ENCODE peak calls at places on chromosomes 4 and X, in seven cellular contexts. U, A, R, C, O, V and P are unnamed samples. For H3K4me1, the result is how much of the 10 kb centered on the place peaks cover.

GRCh38 chr4:1499465-1499864 is 93.2 kb upstream of the NKX1-1 start:
- DNase-seq in U (no peak), A (no peak), R (no peak), C (no peak), O (no peak), V (no peak), P (no peak)

GRCh38 chrX:149490100-149490499 is 15.0 kb downstream of the IDS start:
- DNase-seq in U (no peak), A (no peak), R (no peak), C (peak), O (peak), V (peak), P (no peak)

GRCh38 chr4:1971456-1972200 is 37.1 kb downstream of the NELFA start:
- DNase-seq in U (no peak), A (no peak), R (no peak), C (no peak), O (no peak), V (no peak), P (no peak)

GRCh38 chr4:38856524-38857337 is at the start of gene TLR6:
- DNase-seq in U (peak), A (peak), R (no peak), C (peak), O (peak), V (peak), P (peak)

GRCh38 chr4:177125656-177126055 is 184.0 kb upstream of the NEIL3 start:
- DNase-seq in U (no peak), A (no peak), R (no peak), C (no peak), O (peak), V (no peak), P (no peak)

GRCh38 chr4:1740021-1740545 is 18.8 kb downstream of the TACC3 start:
- DNase-seq in U (no peak), A (no peak), R (no peak), C (no peak), O (no peak), V (no peak), P (no peak)

GRCh38 chr4:152485726-152486276 is 50.1 kb downstream of the FBXW7 start:
- DNase-seq in U (no peak), A (no peak), R (no peak), C (peak), O (peak), V (no peak), P (no peak)

GRCh38 chr4:25180524-25181131 is 20.4 kb upstream of the SEPSECS start:
- DNase-seq in U (peak), A (peak), R (no peak), C (peak), O (peak), V (no peak), P (peak)

GRCh38 chrX:3520987-3521875 is 174.8 kb upstream of the MXRA5 start:
- DNase-seq in U (no peak), A (no peak), R (no peak), C (peak), O (peak), V (no peak), P (no peak)

GRCh38 chrX:781216-782211 is 150.9 kb downstream of the SHOX start:
- DNase-seq in U (no peak), A (no peak), R (no peak), C (no peak), O (no peak), V (no peak), P (no peak)

GRCh38 chr4:10732235-10732975 is 47.8 kb upstream of the CLNK start:
- DNase-seq in U (no peak), A (no peak), R (no peak), C (no peak), O (no peak), V (no peak), P (no peak)

GRCh38 chr4:146930673-146931072 is 15.0 kb downstream of the TTC29 start:
- DNase-seq in U (no peak), A (no peak), R (no peak), C (no peak), O (no peak), V (no peak), P (no peak)

GRCh38 chrX:10769165-10769564 is 148.8 kb upstream of the MID1 start:
- DNase-seq in U (no peak), A (peak), R (no peak), C (peak), O (peak), V (no peak), P (peak)

GRCh38 chr4:80136238-80136637 is 61.1 kb upstream of the PRDM8 start:
- DNase-seq in U (no peak), A (no peak), R (no peak), C (no peak), O (no peak), V (no peak), P (no peak)

GRCh38 chrX:81195712-81196111 is 6.0 kb downstream of the HMGN5 start:
- DNase-seq in U (peak), A (peak), R (no peak), C (peak), O (peak), V (peak), P (peak)

GRCh38 chrX:16843208-16843909 is 26.8 kb downstream of the RBBP7 start:
- DNase-seq in U (no peak), A (no peak), R (no peak), C (no peak), O (no peak), V (no peak), P (no peak)

GRCh38 chr4:8319731-8320385 is 50.3 kb downstream of the HTRA3 start:
- DNase-seq in U (no peak), A (no peak), R (no peak), C (no peak), O (no peak), V (no peak), P (no peak)

GRCh38 chrX:149846789-149847188 is 34.2 kb upstream of the MAGEA8 start:
- DNase-seq in U (no peak), A (no peak), R (no peak), C (no peak), O (no peak), V (no peak), P (no peak)

GRCh38 chrX:103276581-103277002 is at the start of gene TCEAL5:
- DNase-seq in U (no peak), A (no peak), R (no peak), C (no peak), O (no peak), V (no peak), P (no peak)

GRCh38 chrX:9530848-9531274 is 66.0 kb downstream of the TBL1X start:
- DNase-seq in U (peak), A (peak), R (peak), C (peak), O (peak), V (peak), P (peak)

GRCh38 chr4:6941796-6942195 is 32.2 kb downstream of the TBC1D14 start:
- DNase-seq in U (no peak), A (no peak), R (no peak), C (no peak), O (no peak), V (no peak), P (no peak)

GRCh38 chr4:6943012-6943869 is 33.6 kb downstream of the TBC1D14 start:
- DNase-seq in U (no peak), A (no peak), R (no peak), C (peak), O (no peak), V (no peak), P (peak)

GRCh38 chr4:6943870-6944195 is 34.2 kb downstream of the TBC1D14 start:
- DNase-seq in U (no peak), A (no peak), R (no peak), C (no peak), O (no peak), V (no peak), P (no peak)

GRCh38 chr4:6940744-6941137 is 31.1 kb downstream of the TBC1D14 start:
- DNase-seq in U (no peak), A (no peak), R (no peak), C (no peak), O (no peak), V (no peak), P (no peak)

GRCh38 chr4:6942238-6942800 is 32.7 kb downstream of the TBC1D14 start:
- DNase-seq in U (no peak), A (no peak), R (no peak), C (peak), O (peak), V (peak), P (peak)
- H3K4me1 ChIP-seq in U (under half), A (under half), R (half or more), C (half or more), O (under half), V (half or more), P (under half)

GRCh38 chr4:88062843-88063242 is 55.4 kb downstream of the PKD2 start:
- DNase-seq in U (no peak), A (no peak), R (no peak), C (no peak), O (no peak), V (no peak), P (no peak)
- H3K23ac ChIP-seq in U (no peak), A (no peak), R (no peak), C (no peak), O (no peak), V (no peak), P (no peak)

GRCh38 chr4:162102713-162103112 is 61.1 kb downstream of the FSTL5 start:
- DNase-seq in U (no peak), A (no peak), R (no peak), C (no peak), O (no peak), V (no peak), P (no peak)
- H3K4me1 ChIP-seq in U (under half), A (under half), R (under half), C (under half), O (under half), V (under half), P (under half)

GRCh38 chr4:52376107-52376704 is 282.9 kb downstream of the USP46 start:
- DNase-seq in U (no peak), A (peak), R (no peak), C (peak), O (peak), V (peak), P (peak)

GRCh38 chr4:52373650-52374049 is 285.5 kb downstream of the USP46 start:
- DNase-seq in U (no peak), A (no peak), R (no peak), C (no peak), O (no peak), V (no peak), P (no peak)

GRCh38 chr4:52372747-52373146 is 286.4 kb downstream of the USP46 start:
- DNase-seq in U (no peak), A (no peak), R (no peak), C (no peak), O (no peak), V (no peak), P (no peak)

GRCh38 chr4:52372269-52372668 is 286.8 kb downstream of the USP46 start:
- DNase-seq in U (no peak), A (no peak), R (no peak), C (no peak), O (no peak), V (no peak), P (no peak)

GRCh38 chr4:52374847-52375246 is 284.3 kb downstream of the USP46 start:
- DNase-seq in U (no peak), A (no peak), R (no peak), C (no peak), O (no peak), V (no peak), P (no peak)
- H3K23ac ChIP-seq in U (no peak), A (no peak), R (no peak), C (no peak), O (no peak), V (no peak), P (no peak)

GRCh38 chrX:154351183-154352011 is 23.0 kb downstream of the FLNA start:
- DNase-seq in U (no peak), A (no peak), R (no peak), C (no peak), O (no peak), V (no peak), P (peak)
- H3K4me1 ChIP-seq in U (under half), A (under half), R (under half), C (under half), O (under half), V (under half), P (under half)

DNA sequence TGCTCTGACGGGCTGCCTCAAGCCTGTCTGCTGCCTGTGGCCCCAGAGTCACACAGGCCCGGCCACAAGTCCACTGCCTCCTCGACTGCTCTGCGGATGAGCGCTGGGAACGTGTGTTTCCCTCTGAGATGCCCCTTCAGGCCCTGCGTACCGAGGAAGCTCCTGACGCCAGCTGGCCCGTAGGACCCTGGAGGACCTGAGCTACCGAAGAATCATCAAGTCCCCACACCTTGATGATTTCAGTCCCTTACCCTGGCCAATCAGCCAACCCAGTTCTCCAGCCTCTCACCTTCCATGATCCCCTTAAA is 96.6 kb upstream of the LRPAP1 start:
- DNase-seq in U (no peak), A (no peak), R (no peak), C (no peak), O (no peak), V (no peak), P (no peak)
- H3K23ac ChIP-seq in U (no peak), A (no peak), R (no peak), C (no peak), O (no peak), V (no peak), P (no peak)

GRCh38 chr4:185810746-185811508 is 1.1 kb downstream of the SORBS2 start:
- DNase-seq in U (no peak), A (peak), R (no peak), C (no peak), O (no peak), V (no peak), P (peak)

GRCh38 chr4:185811509-185812364 is at the start of gene SORBS2:
- DNase-seq in U (no peak), A (no peak), R (no peak), C (peak), O (peak), V (no peak), P (peak)

GRCh38 chr4:185817403-185817818 is 5.4 kb upstream of the SORBS2 start:
- DNase-seq in U (no peak), A (no peak), R (no peak), C (no peak), O (no peak), V (no peak), P (no peak)

GRCh38 chr4:185809517-185810071 is 2.4 kb downstream of the SORBS2 start:
- DNase-seq in U (no peak), A (no peak), R (no peak), C (no peak), O (no peak), V (no peak), P (no peak)

GRCh38 chr4:185813133-185813532 is 1.1 kb upstream of the SORBS2 start:
- DNase-seq in U (no peak), A (no peak), R (no peak), C (no peak), O (no peak), V (no peak), P (no peak)
- H3K4me1 ChIP-seq in U (under half), A (under half), R (under half), C (under half), O (under half), V (under half), P (under half)

DNA sequence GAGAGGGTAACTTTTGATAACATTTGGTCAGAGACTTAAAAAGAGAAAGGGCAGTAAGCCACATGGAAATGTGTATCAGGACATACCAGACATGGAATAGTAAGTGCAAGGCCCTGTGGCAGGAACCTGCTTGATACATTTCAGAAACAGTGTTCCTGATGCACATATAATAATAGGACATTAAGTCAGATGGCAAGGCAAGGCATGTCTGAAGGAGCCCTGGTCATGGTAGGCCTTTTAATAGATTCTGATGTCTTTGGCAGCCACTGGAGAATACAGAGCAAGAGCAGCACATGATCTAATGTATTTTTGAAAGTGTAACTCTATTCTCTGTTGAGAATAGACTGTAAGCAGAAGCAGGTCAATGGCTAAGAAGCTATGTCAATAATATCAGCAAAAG is 279.7 kb downstream of the CAMK2D start:
- DNase-seq in U (no peak), A (no peak), R (no peak), C (no peak), O (no peak), V (no peak), P (no peak)
- H3K23ac ChIP-seq in U (no peak), A (no peak), R (no peak), C (no peak), O (no peak), V (no peak), P (no peak)

DNA sequence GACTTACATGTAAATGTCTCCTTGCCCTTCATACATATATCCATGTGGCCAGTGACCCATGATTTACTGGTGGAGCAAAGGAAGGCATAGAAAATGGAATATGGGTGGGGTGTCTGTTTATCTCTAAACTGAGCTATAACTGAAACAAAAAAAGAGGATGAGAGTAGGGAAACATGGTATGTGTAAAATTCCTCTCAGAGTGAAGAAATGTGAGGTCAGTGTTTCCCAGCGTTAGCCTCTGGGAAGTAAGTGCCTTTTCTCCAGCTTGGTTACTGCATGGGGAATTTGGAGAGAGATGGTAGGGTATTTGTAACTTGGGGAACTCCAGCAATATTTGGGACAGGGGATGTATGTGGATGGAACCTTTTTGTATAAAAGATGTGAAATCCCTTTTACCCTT is 89.4 kb downstream of the AFF1 start:
- DNase-seq in U (no peak), A (no peak), R (no peak), C (peak), O (peak), V (no peak), P (no peak)
- H3K4me1 ChIP-seq in U (under half), A (under half), R (under half), C (under half), O (under half), V (under half), P (under half)